ENCODE peak calls at places on chromosomes 16 and 17, in four cellular contexts. R is NCI-H1417; P is stimulated activated CD4-positive, alpha-beta T cell treated with anti-CD3 and anti-CD28 coated beads, Interleukin-2, amount 100 ng/mL, for 24 hours; N is NCI-H345. L is an unnamed sample.
A peak's percentile ranks its signal among the peaks of the same experiment; 100 is the strongest.

GRCh38 chr17:5553479-5553878 is 30.8 kb downstream of the NLRP1 start:
- DNase-seq in R (no peak), P (no peak), N (no peak), L (no peak)

GRCh38 chr17:41455236-41455635 is 11.9 kb downstream of the KRT32 start:
- DNase-seq in R (no peak), P (no peak), N (no peak), L (no peak)

GRCh38 chr16:59573528-59574271 is 839.6 kb upstream of the GOT2 start:
- DNase-seq in R (no peak), P (no peak), N (no peak), L (no peak)

GRCh38 chr16:73150790-73151189 is 102.9 kb upstream of the ZFHX3 start:
- DNase-seq in R (no peak), P (no peak), N (no peak), L (no peak)

GRCh38 chr16:79932564-79932963 is 332.0 kb upstream of the MAF start:
- DNase-seq in R (no peak), P (no peak), N (no peak), L (no peak)

GRCh38 chr16:17518441-17518840 is 47.7 kb upstream of the XYLT1 start:
- DNase-seq in R (no peak), P (no peak), N (no peak), L (no peak)

GRCh38 chr17:55334285-55334684 is 69.5 kb downstream of the HLF start:
- DNase-seq in R (no peak), P (no peak), N (no peak), L (no peak)

GRCh38 chr17:78825696-78826095 is 14.9 kb downstream of the USP36 start:
- DNase-seq in R (no peak), P (no peak), N (no peak), L (no peak)

GRCh38 chr16:19138601-19139000 is 24.8 kb downstream of the ITPRIPL2 start:
- DNase-seq in R (peak; percentile 80), P (no peak), N (peak; percentile 80), L (peak; percentile 96)

GRCh38 chr17:5631958-5632357 is 47.6 kb upstream of the NLRP1 start:
- DNase-seq in R (no peak), P (no peak), N (no peak), L (no peak)

GRCh38 chr17:676060-676745 is 38.4 kb downstream of the VPS53 start:
- DNase-seq in R (no peak), P (no peak), N (no peak), L (no peak)